ENCODE peak calls at places on chromosomes 7 and 10, in seven cellular contexts. U is sigmoid colon, B is esophagus muscularis mucosa, E is tibial artery, Z is ovary, W is heart right ventricle, R is brain microvascular endothelial cell. S is an unnamed sample.

GRCh38 chr7:55260171-55260570 is 105.0 kb upstream of the LANCL2 start:
- DNase-seq in U (no peak), B (no peak), E (no peak), Z (no peak), W (no peak), R (no peak), S (no peak)

GRCh38 chr7:94357076-94357475 is 37.6 kb upstream of the COL1A2 start:
- DNase-seq in U (no peak), B (no peak), E (no peak), Z (no peak), W (no peak), R (no peak), S (no peak)

GRCh38 chr7:15086171-15086745 is 183.7 kb upstream of the DGKB start:
- DNase-seq in U (no peak), B (no peak), E (no peak), Z (no peak), W (no peak), R (no peak), S (no peak)

GRCh38 chr10:19676063-19676462 is 140.2 kb upstream of the PLXDC2 start:
- DNase-seq in U (no peak), B (no peak), E (no peak), Z (no peak), W (no peak), R (no peak), S (no peak)

GRCh38 chr10:91163269-91163708 is 57.2 kb upstream of the PCGF5 start:
- DNase-seq in U (peak; percentile 81), B (no peak), E (peak; percentile 52), Z (peak; percentile 82), W (peak; percentile 73), R (peak; percentile 40), S (peak; percentile 49)

GRCh38 chr7:141785711-141786552 is 4.1 kb upstream of the TAS2R5 start:
- DNase-seq in U (no peak), B (no peak), E (no peak), Z (no peak), W (no peak), R (peak; percentile 59), S (peak; percentile 38)

GRCh38 chr10:116113721-116114501 is 159.1 kb downstream of the GFRA1 start:
- DNase-seq in U (no peak), B (no peak), E (no peak), Z (no peak), W (no peak), R (peak; percentile 9), S (no peak)

GRCh38 chr7:116802784-116803183 is 59.6 kb upstream of the CAPZA2 start:
- DNase-seq in U (no peak), B (peak; percentile 74), E (no peak), Z (no peak), W (no peak), R (peak; percentile 68), S (peak; percentile 24)

GRCh38 chr10:8752146-8752843 is 697.8 kb downstream of the GATA3 start:
- DNase-seq in U (no peak), B (no peak), E (no peak), Z (no peak), W (no peak), R (no peak), S (no peak)

GRCh38 chr7:100983451-100984187 is 14.3 kb downstream of the MUC12 start:
- DNase-seq in U (no peak), B (no peak), E (no peak), Z (no peak), W (no peak), R (peak; percentile 36), S (no peak)

GRCh38 chr7:103574536-103574935 is 128.5 kb upstream of the SLC26A5 start:
- DNase-seq in U (no peak), B (no peak), E (no peak), Z (no peak), W (no peak), R (no peak), S (no peak)

GRCh38 chr10:60870803-60871202 is 73.2 kb downstream of the RHOBTB1 start:
- DNase-seq in U (no peak), B (no peak), E (no peak), Z (no peak), W (no peak), R (no peak), S (no peak)

GRCh38 chr7:90816511-90817142 is 220.5 kb downstream of the CDK14 start:
- DNase-seq in U (no peak), B (no peak), E (no peak), Z (no peak), W (no peak), R (peak; percentile 97), S (no peak)

GRCh38 chr10:17789396-17789795 is 19.8 kb upstream of the MRC1 start:
- DNase-seq in U (no peak), B (no peak), E (no peak), Z (no peak), W (no peak), R (no peak), S (no peak)

GRCh38 chr10:59753267-59753666 is at the start of gene MRLN:
- DNase-seq in U (no peak), B (peak; percentile 31), E (no peak), Z (no peak), W (no peak), R (no peak), S (no peak)

GRCh38 chr10:121183241-121183640 is 332.1 kb downstream of the WDR11 start:
- DNase-seq in U (no peak), B (no peak), E (no peak), Z (no peak), W (no peak), R (no peak), S (peak; percentile 73)

GRCh38 chr7:32569388-32570289 is 74.3 kb downstream of the AVL9 start:
- DNase-seq in U (no peak), B (no peak), E (no peak), Z (no peak), W (no peak), R (no peak), S (no peak)

GRCh38 chr10:6108631-6109443 is 20.0 kb downstream of the RBM17 start:
- DNase-seq in U (no peak), B (no peak), E (no peak), Z (no peak), W (no peak), R (no peak), S (no peak)

GRCh38 chr7:80806653-80807052 is 112.2 kb downstream of the SEMA3C start:
- DNase-seq in U (no peak), B (no peak), E (no peak), Z (no peak), W (no peak), R (no peak), S (no peak)

GRCh38 chr7:80809545-80809944 is 109.3 kb downstream of the SEMA3C start:
- DNase-seq in U (no peak), B (no peak), E (no peak), Z (no peak), W (no peak), R (no peak), S (no peak)

GRCh38 chr7:80807166-80807900 is 111.5 kb downstream of the SEMA3C start:
- DNase-seq in U (no peak), B (no peak), E (no peak), Z (no peak), W (no peak), R (no peak), S (no peak)

DNA sequence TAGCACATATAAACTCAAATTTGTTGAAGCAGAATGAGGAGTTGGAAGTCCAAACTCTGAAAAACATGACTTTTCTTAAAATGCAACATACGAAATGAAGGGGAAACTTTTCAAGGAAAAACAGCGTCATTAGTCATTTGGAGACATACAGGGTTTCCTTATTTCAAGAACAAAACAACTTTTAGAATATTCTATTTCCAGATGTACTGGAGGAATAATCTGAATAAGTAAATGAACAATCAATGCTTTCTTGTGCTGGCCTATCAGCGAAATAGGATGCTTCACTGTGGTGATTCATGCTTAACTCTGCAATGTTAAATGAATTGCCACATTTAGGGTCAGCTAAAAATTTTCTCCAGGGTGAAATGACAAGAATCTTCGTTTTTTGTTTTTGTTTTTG is 114.3 kb downstream of the SEMA3C start:
- DNase-seq in U (no peak), B (no peak), E (no peak), Z (no peak), W (no peak), R (no peak), S (no peak)
- TF ChIP-seq CTCF in U (no peak), B (no peak), E (no peak), Z (no peak), W (no peak), R (no peak), S (no peak)

DNA sequence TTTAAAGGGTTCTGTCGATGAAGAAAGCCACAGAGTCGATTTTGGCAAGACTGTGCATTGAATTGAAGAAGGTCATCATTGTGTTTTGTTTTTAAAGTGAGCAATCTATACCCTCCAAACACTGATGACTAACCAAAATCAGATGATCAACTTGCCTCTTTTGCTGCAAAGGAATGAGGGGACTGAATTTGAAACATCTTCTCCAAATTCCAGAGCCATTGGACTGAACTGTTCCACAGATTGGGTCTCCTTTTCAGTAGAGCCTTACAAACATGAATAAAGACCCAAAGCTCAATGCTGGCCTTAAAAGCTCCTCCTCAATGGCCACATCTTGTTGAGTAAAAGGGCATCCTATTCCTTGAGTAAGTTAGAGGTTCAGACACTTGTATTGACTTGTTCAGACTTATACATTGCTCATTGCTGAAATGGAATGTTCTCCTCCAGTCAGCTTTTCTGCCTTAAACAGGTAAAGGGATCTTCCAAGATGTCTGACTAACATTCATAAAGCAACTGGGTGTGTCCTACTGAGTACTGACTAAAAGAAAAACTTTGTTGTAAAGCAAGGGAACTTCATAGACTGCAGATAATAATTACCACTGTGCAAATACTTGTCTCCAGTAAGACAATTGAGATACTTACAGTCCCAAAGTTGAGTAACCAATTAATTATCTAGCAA is 630.6 kb downstream of the KCNMA1 start:
- DNase-seq in U (no peak), B (no peak), E (no peak), Z (no peak), W (no peak), R (no peak), S (no peak)
- H3K36me3 ChIP-seq in U (peaks cover 20% of the 10 kb centered on the region), B (no peaks in the 10 kb centered on the region), E (no peaks in the 10 kb centered on the region), Z (no peaks in the 10 kb centered on the region), W (no peaks in the 10 kb centered on the region), R (no peaks in the 10 kb centered on the region), S (no peaks in the 10 kb centered on the region)

DNA sequence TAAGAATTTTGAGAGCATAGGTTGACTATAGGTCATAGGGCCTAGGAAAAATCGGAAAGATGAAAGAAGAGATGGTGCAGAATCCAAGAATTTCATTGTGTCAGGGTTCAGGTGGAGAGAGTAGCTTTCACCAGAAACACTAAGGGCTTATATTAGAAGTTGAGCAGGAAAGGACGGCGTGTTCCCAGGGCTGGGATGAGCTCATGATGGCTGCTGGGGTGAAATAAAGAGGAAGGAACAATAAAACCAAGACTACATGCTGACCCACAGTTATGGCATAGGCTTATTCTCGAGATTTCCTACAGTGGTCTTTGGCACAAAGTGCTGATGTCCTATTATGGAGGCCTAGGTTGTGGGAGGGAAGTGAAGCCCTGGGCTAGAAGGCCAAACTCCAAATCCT is 195.8 kb downstream of the PTEN start:
- DNase-seq in U (peak; percentile 67), B (no peak), E (peak; percentile 58), Z (no peak), W (no peak), R (no peak), S (no peak)
- H3K27me3 ChIP-seq in U (no peaks in the 10 kb centered on the region), B (no peaks in the 10 kb centered on the region), E (no peaks in the 10 kb centered on the region), Z (no peaks in the 10 kb centered on the region), W (no peaks in the 10 kb centered on the region), R (no peaks in the 10 kb centered on the region), S (no peaks in the 10 kb centered on the region)

DNA sequence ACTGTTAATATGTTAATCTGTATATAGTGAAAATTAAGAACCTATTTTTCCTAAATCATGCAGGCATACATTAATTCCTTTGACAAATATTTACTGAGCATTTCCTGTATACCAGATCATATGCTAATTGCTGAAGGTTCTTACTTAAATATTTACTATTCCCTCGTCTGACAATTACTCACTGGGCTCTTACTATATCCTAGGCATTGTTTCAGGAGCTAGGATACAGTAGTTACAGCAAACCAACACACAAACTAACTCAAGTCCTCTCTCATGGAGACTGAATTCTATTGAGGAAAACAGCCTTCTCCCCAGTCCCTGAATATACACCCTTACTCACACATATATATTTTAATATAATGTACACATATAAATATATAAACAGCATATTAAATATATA is 786.0 kb downstream of the NRG3 start:
- DNase-seq in U (no peak), B (no peak), E (no peak), Z (no peak), W (no peak), R (no peak), S (no peak)
- TF ChIP-seq CTCF in U (no peak), B (no peak), E (no peak), Z (no peak), W (no peak), R (no peak), S (no peak)